ENCODE peak calls at places on chromosome 6, in nine cellular contexts. H, F, C, K, L, T, D, R and P are unnamed samples.

GRCh38 chr6:170497845-170498281 is 55.2 kb downstream of the PSMB1 start:
- DNase-seq in H (no peak), F (no peak), C (peak), K (no peak), L (no peak), T (no peak), D (no peak), R (no peak), P (no peak)

GRCh38 chr6:67210450-67210849 is 1424.6 kb upstream of the ADGRB3 start:
- DNase-seq in H (no peak), F (no peak), C (peak), K (no peak), L (no peak), T (no peak), D (no peak), R (no peak), P (peak)

GRCh38 chr6:85798934-85799490 is 156.3 kb upstream of the SYNCRIP start:
- DNase-seq in H (no peak), F (no peak), C (no peak), K (no peak), L (no peak), T (no peak), D (no peak), R (no peak), P (no peak)

GRCh38 chr6:136592930-136593673 is 42.9 kb upstream of the MAP7 start:
- DNase-seq in H (no peak), F (no peak), C (peak), K (no peak), L (no peak), T (no peak), D (no peak), R (no peak), P (no peak)

GRCh38 chr6:116615937-116616756 is at the start of gene RSPH4A:
- DNase-seq in H (peak), F (peak), C (peak), K (peak), L (peak), T (no peak), D (peak), R (peak), P (peak)

GRCh38 chr6:7939186-7939863 is 28.7 kb upstream of the TXNDC5 start:
- DNase-seq in H (no peak), F (no peak), C (no peak), K (no peak), L (no peak), T (no peak), D (no peak), R (no peak), P (no peak)

GRCh38 chr6:107435798-107436197 is 23.6 kb downstream of the PDSS2 start:
- DNase-seq in H (no peak), F (no peak), C (peak), K (no peak), L (no peak), T (no peak), D (no peak), R (no peak), P (no peak)

GRCh38 chr6:123592426-123592825 is 44.3 kb downstream of the TRDN start:
- DNase-seq in H (no peak), F (no peak), C (no peak), K (no peak), L (no peak), T (no peak), D (no peak), R (no peak), P (no peak)

GRCh38 chr6:159042003-159042823 is 2.6 kb downstream of the TAGAP start:
- DNase-seq in H (peak), F (peak), C (peak), K (peak), L (peak), T (no peak), D (no peak), R (peak), P (peak)

GRCh38 chr6:161261325-161261724 is 12.5 kb downstream of the AGPAT4 start:
- DNase-seq in H (no peak), F (peak), C (no peak), K (no peak), L (no peak), T (no peak), D (no peak), R (no peak), P (no peak)

GRCh38 chr6:141133346-141133745 is 999.4 kb upstream of the GJE1 start:
- DNase-seq in H (no peak), F (no peak), C (no peak), K (no peak), L (no peak), T (no peak), D (no peak), R (no peak), P (no peak)

GRCh38 chr6:40725390-40725789 is 138.2 kb upstream of the LRFN2 start:
- DNase-seq in H (no peak), F (no peak), C (no peak), K (no peak), L (no peak), T (no peak), D (no peak), R (no peak), P (no peak)

GRCh38 chr6:90118581-90118980 is 178.1 kb downstream of the BACH2 start:
- DNase-seq in H (no peak), F (no peak), C (no peak), K (no peak), L (no peak), T (no peak), D (no peak), R (no peak), P (no peak)

GRCh38 chr6:24093381-24093780 is 32.6 kb upstream of the NRSN1 start:
- DNase-seq in H (no peak), F (no peak), C (peak), K (no peak), L (no peak), T (no peak), D (no peak), R (no peak), P (no peak)

GRCh38 chr6:32140420-32141046 is 10.4 kb upstream of the FKBPL start:
- DNase-seq in H (no peak), F (no peak), C (no peak), K (no peak), L (no peak), T (no peak), D (no peak), R (no peak), P (no peak)

GRCh38 chr6:32799740-32800139 is 17.1 kb downstream of the HLA-DOB start:
- DNase-seq in H (no peak), F (no peak), C (no peak), K (no peak), L (no peak), T (no peak), D (no peak), R (no peak), P (no peak)

GRCh38 chr6:100775667-100776066 is 105.5 kb downstream of the ASCC3 start:
- DNase-seq in H (no peak), F (no peak), C (peak), K (no peak), L (no peak), T (no peak), D (no peak), R (no peak), P (no peak)
- TF ChIP-seq CTCF in H (peak), F (no peak), C (no peak), K (no peak), L (no peak), T (no peak), D (no peak), R (no peak), P (peak)

DNA sequence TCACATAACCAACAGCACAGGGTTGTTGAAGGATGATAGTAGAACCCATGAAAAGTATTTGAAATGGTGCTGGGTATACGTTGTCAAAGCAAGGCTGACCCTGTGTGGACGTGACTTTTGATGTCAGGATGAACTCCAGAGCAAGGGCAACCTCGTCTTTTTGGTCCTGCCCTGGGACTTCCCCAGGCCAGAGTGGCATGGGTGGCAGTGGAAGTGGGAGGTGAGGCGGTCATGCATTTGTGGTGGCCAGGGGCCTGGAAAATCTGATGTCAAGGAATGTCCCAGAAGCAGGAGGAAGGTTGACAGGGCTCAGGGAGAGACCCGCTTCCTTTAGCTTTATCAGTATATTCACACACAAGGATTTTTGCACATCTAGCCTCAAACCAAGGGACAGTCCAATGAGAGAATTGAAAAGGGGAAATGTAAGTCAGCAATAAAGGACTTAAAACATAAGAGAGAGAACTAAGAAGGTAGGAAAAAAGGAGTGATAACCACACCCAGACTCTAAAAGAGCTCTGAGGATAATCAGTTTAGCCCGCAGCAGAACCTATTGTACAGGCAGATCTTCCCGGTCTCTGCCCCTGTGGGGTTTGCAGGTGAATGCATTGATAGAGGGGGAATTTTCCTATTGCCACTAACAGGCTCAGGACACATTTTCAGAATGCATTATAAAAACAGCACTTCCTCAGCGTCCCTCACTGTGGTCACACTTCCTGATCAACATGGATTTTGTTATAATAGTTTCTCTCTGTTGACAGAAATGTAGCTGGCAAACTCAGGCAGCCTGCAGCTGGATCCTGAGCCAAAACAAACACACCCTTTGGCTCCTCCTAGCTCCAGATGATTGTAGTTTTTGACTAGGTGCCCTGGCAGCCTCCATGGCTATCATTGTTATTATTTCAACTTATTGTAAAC is 98.7 kb upstream of the HDGFL1 start:
- DNase-seq in H (no peak), F (peak), C (peak), K (no peak), L (peak), T (no peak), D (no peak), R (no peak), P (peak)
- TF ChIP-seq CTCF in H (no peak), F (no peak), C (peak), K (no peak), L (peak), T (peak), D (no peak), R (no peak), P (peak)

GRCh38 chr6:169230923-169231789 is 22.5 kb downstream of the THBS2 start:
- DNase-seq in H (no peak), F (no peak), C (no peak), K (no peak), L (no peak), T (no peak), D (peak), R (no peak), P (no peak)
- TF ChIP-seq CTCF in H (no peak), F (no peak), C (no peak), K (no peak), L (no peak), T (no peak), D (no peak), R (no peak), P (no peak)

GRCh38 chr6:113859349-113860164 is 2.4 kb downstream of the MARCKS start:
- DNase-seq in H (peak), F (peak), C (peak), K (peak), L (peak), T (peak), D (peak), R (no peak), P (peak)
- TF ChIP-seq CTCF in H (no peak), F (no peak), C (no peak), K (no peak), L (peak), T (no peak), D (no peak), R (no peak), P (no peak)

DNA sequence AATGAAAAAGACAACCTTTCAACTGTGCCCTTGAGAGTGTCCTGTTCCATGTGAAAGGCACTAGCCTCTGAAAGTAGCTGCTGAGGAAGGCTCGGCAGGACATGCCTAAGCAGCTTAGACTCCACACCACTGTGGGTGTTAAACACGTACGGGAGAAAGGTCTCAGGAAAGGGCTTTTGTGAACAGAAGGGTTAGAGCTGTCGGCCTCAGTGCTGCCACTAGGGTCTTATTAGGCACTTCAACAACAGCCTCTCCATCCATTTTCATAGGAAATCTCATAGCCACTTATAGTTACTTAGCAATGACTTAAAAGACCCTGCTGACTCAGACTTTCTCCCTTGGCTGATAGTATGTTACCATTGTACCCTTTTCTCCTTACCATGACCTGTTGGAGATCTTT is 662.8 kb downstream of the TBC1D32 start:
- DNase-seq in H (no peak), F (no peak), C (no peak), K (no peak), L (no peak), T (no peak), D (no peak), R (peak), P (no peak)
- TF ChIP-seq CTCF in H (no peak), F (no peak), C (no peak), K (no peak), L (no peak), T (no peak), D (no peak), R (no peak), P (no peak)